ENCODE peak calls at places on chromosomes 12 and 14, in four cellular contexts. P, Z, S and I are unnamed samples.

GRCh38 chr14:33946679-33947078 is 4.2 kb downstream of the EGLN3 start:
- DNase-seq in P (no peak), Z (no peak), S (no peak), I (peak; percentile 71)

GRCh38 chr12:114918535-114919233 is 234.7 kb upstream of the TBX3 start:
- DNase-seq in P (peak; percentile 45), Z (no peak), S (no peak), I (no peak)

GRCh38 chr14:38197761-38198345 is 9.9 kb upstream of the SSTR1 start:
- DNase-seq in P (no peak), Z (no peak), S (no peak), I (no peak)

GRCh38 chr12:9221476-9221875 is 13.3 kb upstream of the PZP start:
- DNase-seq in P (no peak), Z (no peak), S (no peak), I (no peak)

GRCh38 chr12:77204055-77204454 is 138.7 kb upstream of the E2F7 start:
- DNase-seq in P (no peak), Z (no peak), S (no peak), I (peak; percentile 12)

GRCh38 chr12:108400060-108400459 is 60.9 kb upstream of the CMKLR1 start:
- DNase-seq in P (no peak), Z (no peak), S (no peak), I (no peak)

GRCh38 chr12:51773145-51773869 is 75.2 kb downstream of the FIGNL2 start:
- DNase-seq in P (peak; percentile 91), Z (no peak), S (peak; percentile 15), I (no peak)

GRCh38 chr12:74021937-74022336 is 515.7 kb upstream of the ATXN7L3B start:
- DNase-seq in P (peak; percentile 34), Z (no peak), S (peak; percentile 8), I (peak; percentile 1)

GRCh38 chr12:59833408-59833807 is 237.6 kb downstream of the SLC16A7 start:
- DNase-seq in P (no peak), Z (no peak), S (no peak), I (no peak)

GRCh38 chr12:86429824-86430223 is 173.6 kb upstream of the MGAT4C start:
- DNase-seq in P (no peak), Z (no peak), S (no peak), I (no peak)

DNA sequence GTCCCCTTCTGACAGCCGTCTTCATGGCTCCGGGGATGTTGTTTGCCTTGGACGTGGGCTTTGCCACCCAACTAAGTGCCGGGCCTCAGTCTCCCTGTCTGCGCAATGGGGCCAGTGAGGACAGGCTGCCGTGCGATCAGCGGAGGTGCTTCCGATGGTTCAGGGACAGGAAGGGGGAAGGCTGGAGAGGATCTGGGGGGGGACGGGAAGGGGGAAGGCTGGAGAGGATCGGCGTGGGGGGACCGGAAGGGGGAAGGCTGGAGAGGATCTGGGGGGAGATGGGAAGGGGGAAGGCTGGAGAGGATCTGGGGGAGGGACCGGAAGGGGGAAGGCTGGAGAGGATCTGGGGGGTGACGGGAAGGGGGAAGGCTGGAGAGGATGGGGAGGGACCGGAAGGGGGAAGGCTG is 3.4 kb downstream of the MMP17 start:
- DNase-seq in P (peak; percentile 87), Z (no peak), S (no peak), I (no peak)
- H3K4me3 ChIP-seq in P (peak overlapping the region; percentile 74), Z (no peak overlapping the region), S (peak overlapping the region; percentile 45), I (no peak overlapping the region)

DNA sequence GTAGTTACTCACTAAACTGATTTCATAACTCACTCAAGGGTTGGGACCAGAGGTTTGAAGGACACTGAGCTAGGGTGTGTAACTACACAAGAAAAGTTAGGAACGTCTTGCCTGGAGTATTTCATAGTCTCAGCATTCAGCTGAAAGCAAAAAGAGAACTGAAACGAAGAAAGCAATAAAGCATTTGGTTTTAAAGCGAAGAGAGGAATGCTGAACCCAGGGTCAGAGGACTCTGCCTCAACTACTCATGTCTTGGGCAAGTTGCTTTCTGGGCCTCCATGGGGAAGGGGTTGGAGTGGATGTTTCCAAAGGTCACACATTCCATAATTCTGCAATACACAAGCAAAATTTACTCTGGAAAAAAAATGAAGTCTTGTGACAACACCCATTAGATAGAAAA is 1.4 kb downstream of the GNS start:
- DNase-seq in P (peak; percentile 18), Z (no peak), S (no peak), I (no peak)
- H3K4me3 ChIP-seq in P (peak overlapping the region; percentile 42), Z (no peak overlapping the region), S (no peak overlapping the region), I (no peak overlapping the region)

GRCh38 chr14:68099348-68100045 is 279.9 kb downstream of the RAD51B start:
- DNase-seq in P (no peak), Z (no peak), S (peak; percentile 45), I (no peak)

GRCh38 chr14:68106456-68106855 is 286.9 kb downstream of the RAD51B start:
- DNase-seq in P (no peak), Z (no peak), S (no peak), I (no peak)

GRCh38 chr14:68104518-68104917 is 284.9 kb downstream of the RAD51B start:
- DNase-seq in P (peak; percentile 89), Z (no peak), S (no peak), I (no peak)

GRCh38 chr14:68106917-68107316 is 287.3 kb downstream of the RAD51B start:
- DNase-seq in P (no peak), Z (no peak), S (no peak), I (no peak)

GRCh38 chr14:68103841-68104240 is 284.3 kb downstream of the RAD51B start:
- DNase-seq in P (no peak), Z (no peak), S (no peak), I (no peak)
- H3K4me3 ChIP-seq in P (no peak overlapping the region), Z (no peak overlapping the region), S (no peak overlapping the region), I (no peak overlapping the region)

DNA sequence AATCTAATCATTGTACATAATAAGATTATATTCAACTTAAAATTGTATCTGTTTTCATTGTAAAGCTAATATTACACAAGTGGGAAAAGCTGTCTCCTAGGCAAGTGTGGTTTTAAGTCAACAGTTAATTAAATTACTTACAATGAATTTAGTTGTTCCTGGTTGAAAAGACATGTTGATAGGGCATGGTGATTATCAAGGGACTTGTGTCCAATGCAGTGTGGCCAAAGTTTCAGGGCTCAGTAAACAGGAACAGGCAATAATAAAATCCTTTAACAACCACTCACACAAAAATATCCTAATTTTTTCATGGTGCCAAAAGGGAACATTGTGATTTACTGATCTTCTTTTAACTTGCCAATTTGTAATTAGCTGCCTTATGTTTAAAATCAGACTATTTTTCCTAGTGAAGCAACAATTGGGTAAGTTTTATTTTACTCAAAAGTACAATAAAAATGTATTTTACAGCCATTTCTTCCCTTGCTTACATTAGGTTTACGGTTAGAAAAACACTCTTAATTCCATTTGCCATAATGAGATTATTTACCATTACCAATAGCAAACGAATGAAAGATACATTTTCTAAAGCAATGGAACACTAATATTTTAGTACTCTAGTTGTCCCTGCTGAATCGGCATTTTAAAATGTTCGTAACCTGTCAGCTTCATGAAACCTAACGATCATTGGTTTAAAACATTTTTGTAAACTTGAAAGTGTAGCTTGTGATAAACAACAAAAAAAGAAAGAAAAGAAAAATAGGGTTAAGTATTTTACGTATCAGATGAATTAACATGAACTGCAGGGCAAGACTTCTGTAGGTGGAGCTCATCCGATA is 1.8 kb upstream of the WNK1 start:
- DNase-seq in P (no peak), Z (no peak), S (no peak), I (no peak)
- H3K4me3 ChIP-seq in P (peak overlapping the region; percentile 65), Z (peak overlapping the region; percentile 58), S (peak overlapping the region; percentile 90), I (peak overlapping the region; percentile 75)

GRCh38 chr12:50086148-50086547 is 1.0 kb downstream of the SMARCD1 start:
- DNase-seq in P (no peak), Z (no peak), S (no peak), I (no peak)
- H3K4me3 ChIP-seq in P (peak overlapping the region; percentile 75), Z (no peak overlapping the region), S (peak overlapping the region; percentile 55), I (peak overlapping the region; percentile 93)

GRCh38 chr12:48023386-48023785 is 19.1 kb upstream of the COL2A1 start:
- DNase-seq in P (no peak), Z (no peak), S (no peak), I (no peak)

GRCh38 chr12:48027183-48028002 is 23.1 kb upstream of the COL2A1 start:
- DNase-seq in P (no peak), Z (no peak), S (no peak), I (no peak)

GRCh38 chr12:48026081-48026827 is 22.0 kb upstream of the COL2A1 start:
- DNase-seq in P (no peak), Z (no peak), S (no peak), I (no peak)

GRCh38 chr12:48024735-48025134 is 20.5 kb upstream of the COL2A1 start:
- DNase-seq in P (no peak), Z (no peak), S (no peak), I (no peak)

GRCh38 chr12:48025281-48025680 is 21.0 kb upstream of the COL2A1 start:
- DNase-seq in P (no peak), Z (no peak), S (no peak), I (no peak)
- H3K4me3 ChIP-seq in P (no peak overlapping the region), Z (no peak overlapping the region), S (no peak overlapping the region), I (no peak overlapping the region)